ENCODE peak calls at places on chromosomes 5 and 9, in four cellular contexts. C is A549, M is GM12878, A is HepG2. L is an unnamed sample.

GRCh38 chr9:11973011-11973410 is 720.2 kb upstream of the TYRP1 start:
- DNase-seq in M (no peak), C (no peak), A (no peak), L (no peak)

GRCh38 chr9:124079176-124079925 is 67.8 kb downstream of the LHX2 start:
- DNase-seq in A (peak), M (no peak), C (no peak), L (no peak)

GRCh38 chr5:142981886-142982820 is 212.0 kb downstream of the ARHGAP26 start:
- DNase-seq in M (no peak), A (peak), C (no peak), L (no peak)

GRCh38 chr5:134647750-134648424 is 698 bp upstream of the SEC24A start:
- DNase-seq in C (no peak), M (peak), A (peak), L (no peak)

GRCh38 chr9:93945400-93946337 is 9.5 kb downstream of the BARX1 start:
- DNase-seq in M (no peak), C (no peak), A (no peak), L (no peak)

GRCh38 chr5:176542135-176542595 is 5.0 kb upstream of the RNF44 start:
- DNase-seq in A (no peak), M (no peak), C (no peak), L (peak)

GRCh38 chr9:16726023-16726422 is 144.4 kb downstream of the BNC2 start:
- DNase-seq in M (no peak), C (no peak), A (no peak), L (no peak)

GRCh38 chr9:7721291-7721690 is 78.3 kb downstream of the DMAC1 start:
- DNase-seq in M (no peak), C (no peak), A (no peak), L (no peak)

GRCh38 chr5:135208555-135209494 is 174.8 kb upstream of the PITX1 start:
- DNase-seq in M (no peak), A (peak), C (peak), L (no peak)

GRCh38 chr5:80705216-80705769 is 50.5 kb upstream of the DHFR start:
- DNase-seq in C (no peak), M (no peak), A (peak), L (no peak)

GRCh38 chr9:81823672-81824554 is 104.3 kb upstream of the SPATA31D4 start:
- DNase-seq in A (no peak), M (no peak), C (no peak), L (peak)

GRCh38 chr5:90017236-90017635 is 392.3 kb downstream of the CETN3 start:
- DNase-seq in C (no peak), A (no peak), M (no peak), L (no peak)

GRCh38 chr5:28729067-28729466 is 1690.7 kb upstream of the CDH9 start:
- DNase-seq in C (no peak), M (no peak), A (no peak), L (no peak)

GRCh38 chr5:36739751-36740221 is 133.4 kb downstream of the SLC1A3 start:
- DNase-seq in A (peak), C (peak), M (no peak), L (peak)

GRCh38 chr5:83348281-83348780 is 123.2 kb upstream of the VCAN start:
- DNase-seq in A (no peak), M (no peak), C (no peak), L (no peak)

GRCh38 chr9:37339945-37340344 is 82.6 kb upstream of the GRHPR start:
- DNase-seq in A (no peak), C (no peak), M (no peak), L (no peak)

GRCh38 chr5:157215826-157216167 is 35.2 kb downstream of the ITK start:
- DNase-seq in C (no peak), A (no peak), M (no peak), L (peak)

GRCh38 chr9:89892053-89892419 is 287.2 kb downstream of the GADD45G start:
- DNase-seq in A (no peak), C (no peak), M (no peak), L (no peak)

GRCh38 chr5:153573326-153574033 is 83.0 kb downstream of the GRIA1 start:
- DNase-seq in M (no peak), A (no peak), C (no peak), L (no peak)

GRCh38 chr5:58462154-58462553 is 2.3 kb upstream of the PLK2 start:
- DNase-seq in A (peak), C (peak), M (no peak), L (no peak)

GRCh38 chr5:143130891-143131290 is 272.6 kb downstream of the NR3C1 start:
- DNase-seq in C (no peak), M (no peak), A (no peak), L (no peak)

GRCh38 chr9:76634356-76635054 is 129.7 kb upstream of the PCA3 start:
- DNase-seq in C (no peak), M (no peak), A (peak), L (no peak)

GRCh38 chr5:1961952-1962595 is 79.3 kb upstream of the IRX4 start:
- DNase-seq in C (no peak), A (no peak), M (no peak), L (no peak)

GRCh38 chr5:55541056-55541635 is 6.4 kb upstream of the PLPP1 start:
- DNase-seq in A (no peak), C (no peak), M (no peak), L (no peak)

GRCh38 chr9:35746583-35746982 is 2.4 kb downstream of the GBA2 start:
- DNase-seq in M (no peak), A (peak), C (no peak), L (no peak)

GRCh38 chr5:74476197-74477081 is 164.1 kb downstream of the ENC1 start:
- DNase-seq in C (no peak), M (no peak), A (no peak), L (no peak)

GRCh38 chr9:104091708-104092107 is 2.4 kb upstream of the SMC2 start:
- DNase-seq in A (peak), M (no peak), C (no peak), L (no peak)

GRCh38 chr9:13948037-13948436 is 365.9 kb downstream of the NFIB start:
- DNase-seq in M (no peak), C (no peak), A (no peak), L (no peak)

GRCh38 chr5:113678924-113679575 is 165.6 kb downstream of the YTHDC2 start:
- DNase-seq in C (peak), A (peak), M (peak), L (peak)

GRCh38 chr5:129125819-129126218 is 31.3 kb downstream of the ISOC1 start:
- DNase-seq in M (peak), C (no peak), A (no peak), L (no peak)

GRCh38 chr5:178677429-178677828 is 50.6 kb upstream of the CLK4 start:
- DNase-seq in M (no peak), A (no peak), C (no peak), L (no peak)

GRCh38 chr9:14428781-14429230 is 114.9 kb upstream of the NFIB start:
- DNase-seq in A (peak), M (no peak), C (peak), L (peak)

GRCh38 chr9:73270967-73271722 is 119.5 kb downstream of the ANXA1 start:
- DNase-seq in A (peak), M (no peak), C (peak), L (no peak)

GRCh38 chr9:73152445-73152844 is 780 bp downstream of the ANXA1 start:
- DNase-seq in A (no peak), M (no peak), C (no peak), L (no peak)

GRCh38 chr5:138706655-138707480 is 46.4 kb upstream of the CTNNA1 start:
- DNase-seq in C (no peak), A (no peak), M (no peak), L (no peak)

GRCh38 chr5:176994460-176995121 is 12.0 kb downstream of the UIMC1 start:
- DNase-seq in M (peak), A (peak), C (no peak), L (peak)

GRCh38 chr5:149412783-149413476 is 33.8 kb upstream of the IL17B start:
- DNase-seq in C (no peak), A (no peak), M (no peak), L (no peak)

GRCh38 chr9:107425110-107426025 is 64.2 kb downstream of the KLF4 start:
- DNase-seq in M (no peak), C (peak), A (peak), L (peak)
- TF ChIP-seq POLR2AphosphoS2 in M (no peak), C (no peak), A (no peak), L (no peak)

DNA sequence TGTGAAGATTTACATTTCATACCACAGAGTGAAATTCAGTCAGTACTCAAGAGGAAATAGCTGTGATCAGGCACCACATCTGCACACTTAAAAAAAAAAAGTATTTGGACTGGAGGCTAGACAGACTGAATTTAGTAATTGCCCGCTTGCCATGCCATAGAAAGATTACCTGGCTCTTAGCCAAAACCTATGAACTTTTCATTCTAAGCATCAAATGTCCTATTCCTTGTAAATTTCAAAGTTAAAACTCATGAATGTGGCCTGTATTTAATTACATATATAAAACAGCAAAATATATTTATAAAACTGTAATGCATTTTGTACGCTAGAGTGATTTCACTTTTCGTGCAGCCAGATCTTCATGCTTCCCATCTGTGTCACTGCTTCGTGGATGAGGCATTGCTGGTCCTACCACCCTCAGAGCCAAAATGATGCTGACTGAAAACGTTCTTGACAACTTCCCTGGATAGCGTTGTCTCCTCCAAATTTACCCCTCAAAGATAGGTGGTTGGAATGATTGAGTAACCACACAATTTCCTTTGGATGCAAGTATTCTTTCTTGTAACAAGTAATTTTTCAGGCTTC is 447.9 kb upstream of the SGCD start:
- DNase-seq in A (no peak), C (no peak), M (no peak), L (no peak)
- TF ChIP-seq POLR2AphosphoS2 in A (no peak), C (no peak), M (no peak), L (no peak)

GRCh38 chr9:71812385-71812784 is 44.1 kb upstream of the CEMIP2 start:
- DNase-seq in C (no peak), A (no peak), M (no peak), L (no peak)
- TF ChIP-seq POLR2AphosphoS2 in C (no peak), A (no peak), M (no peak), L (no peak)

DNA sequence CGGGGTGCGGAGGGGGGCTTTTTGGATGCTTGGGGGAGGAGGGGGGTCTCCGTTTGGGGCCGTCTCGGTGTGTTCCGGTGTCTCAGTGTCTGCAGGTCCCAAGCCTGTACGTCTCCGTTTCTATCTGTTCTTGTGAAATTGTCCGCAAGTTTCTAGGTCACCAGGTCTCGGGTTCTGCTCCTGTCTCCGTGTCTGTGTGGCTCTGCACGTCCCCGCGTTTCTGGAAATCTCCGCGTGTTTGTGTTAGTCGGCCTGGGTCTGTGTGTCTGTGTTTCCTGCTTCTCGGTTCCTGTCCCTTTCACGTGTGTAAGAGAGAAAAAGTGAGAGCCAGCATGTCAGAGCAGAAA is 947 bp downstream of the COL27A1 start:
- DNase-seq in M (no peak), C (no peak), A (no peak), L (no peak)
- TF ChIP-seq POLR2AphosphoS2 in M (no peak), C (no peak), A (no peak), L (no peak)

GRCh38 chr9:34589371-34589655 is 211 bp downstream of the CNTFR start:
- DNase-seq in M (no peak), A (no peak), C (no peak), L (no peak)

GRCh38 chr9:34591091-34591910 is 1.8 kb upstream of the CNTFR start:
- DNase-seq in A (peak), M (no peak), C (peak), L (peak)

GRCh38 chr9:34588671-34589370 is 703 bp downstream of the CNTFR start:
- DNase-seq in A (no peak), M (no peak), C (no peak), L (no peak)

GRCh38 chr9:34590376-34591090 is 1.0 kb upstream of the CNTFR start:
- DNase-seq in C (no peak), A (no peak), M (no peak), L (peak)

GRCh38 chr9:34589656-34590375 is at the start of gene CNTFR:
- DNase-seq in A (no peak), C (no peak), M (no peak), L (peak)
- TF ChIP-seq POLR2AphosphoS2 in A (no peak), C (no peak), M (no peak), L (no peak)

DNA sequence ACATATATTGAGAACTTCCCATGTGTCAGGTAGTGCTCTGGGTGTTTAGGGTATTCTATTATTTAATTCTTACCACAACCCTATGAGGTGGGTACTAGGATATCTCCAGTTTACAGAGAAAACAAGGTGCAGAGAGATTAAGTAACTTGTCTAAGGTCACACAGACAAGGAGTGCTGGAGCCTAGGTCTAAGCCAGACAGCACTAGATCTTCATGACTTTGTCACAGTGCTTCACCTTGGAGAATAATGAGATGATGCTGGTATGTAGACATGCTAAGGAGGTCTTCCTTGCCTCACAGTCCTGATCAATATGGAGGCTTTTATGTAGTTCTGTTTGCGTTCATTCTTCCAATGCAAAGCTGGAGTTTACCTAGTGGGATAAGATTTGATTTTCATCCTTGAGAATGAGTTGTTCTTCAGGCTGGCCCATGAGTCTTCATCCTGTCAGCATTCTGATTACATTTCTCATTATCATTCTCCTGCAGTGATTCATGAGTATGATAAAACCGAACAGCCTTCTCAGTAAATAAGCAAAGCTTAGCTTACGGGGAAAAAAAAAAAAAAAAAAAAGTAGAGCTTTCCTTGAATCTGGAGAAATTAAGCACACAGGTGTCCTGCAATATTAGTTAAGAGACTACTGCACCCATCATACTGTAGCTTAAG is 176.3 kb downstream of the C9orf152 start:
- DNase-seq in A (no peak), M (no peak), C (peak), L (no peak)
- TF ChIP-seq POLR2AphosphoS2 in A (no peak), M (no peak), C (no peak), L (no peak)

GRCh38 chr5:160799160-160799559 is 52.9 kb downstream of the ATP10B start:
- DNase-seq in M (peak), A (no peak), C (no peak), L (no peak)
- TF ChIP-seq POLR2AphosphoS2 in M (no peak), A (no peak), C (no peak), L (no peak)

GRCh38 chr9:96057155-96057554 is 181.7 kb downstream of the ERCC6L2 start:
- DNase-seq in A (no peak), C (no peak), M (no peak), L (no peak)
- TF ChIP-seq POLR2AphosphoS2 in A (no peak), C (no peak), M (no peak), L (no peak)

GRCh38 chr5:137573376-137573775 is 74.2 kb upstream of the SPOCK1 start:
- DNase-seq in M (no peak), A (no peak), C (no peak), L (no peak)

GRCh38 chr5:137570070-137570469 is 70.9 kb upstream of the SPOCK1 start:
- DNase-seq in C (no peak), M (no peak), A (no peak), L (no peak)

GRCh38 chr5:137575847-137576246 is 76.7 kb upstream of the SPOCK1 start:
- DNase-seq in M (no peak), C (no peak), A (no peak), L (no peak)

GRCh38 chr5:137575211-137575610 is 76.1 kb upstream of the SPOCK1 start:
- DNase-seq in A (no peak), M (no peak), C (no peak), L (no peak)

DNA sequence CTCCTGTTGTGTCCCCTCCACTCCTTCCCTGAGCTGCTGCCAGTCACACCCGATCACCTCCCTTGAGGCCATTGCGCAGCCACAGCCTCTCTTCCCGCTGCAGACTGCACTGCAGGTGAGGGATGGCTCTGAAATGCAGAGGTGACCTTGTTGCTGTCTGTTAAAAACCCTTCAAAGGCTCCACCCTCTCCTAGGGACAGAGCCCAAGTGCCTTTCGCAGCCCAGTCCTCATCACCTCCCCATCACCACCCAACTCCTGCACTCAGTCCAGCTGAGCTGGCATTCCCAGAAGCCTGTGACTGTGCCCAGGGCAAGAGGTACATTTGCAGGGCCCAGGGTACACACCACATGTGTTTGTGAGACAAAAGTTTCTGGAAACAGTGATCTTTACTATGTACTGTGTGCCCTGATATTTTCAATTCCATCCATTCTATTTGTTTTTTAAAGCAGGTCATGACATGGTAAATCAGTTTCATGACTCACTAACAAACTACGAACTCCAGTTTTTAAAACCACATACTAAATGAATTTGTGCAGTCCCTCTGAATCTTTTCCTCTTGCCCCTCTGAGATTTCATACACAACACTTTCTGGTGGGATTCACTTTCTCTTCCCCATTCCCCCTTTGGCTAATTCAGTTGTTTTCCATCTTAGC is 73.0 kb upstream of the SPOCK1 start:
- DNase-seq in M (no peak), C (no peak), A (no peak), L (no peak)
- TF ChIP-seq POLR2AphosphoS2 in M (no peak), C (no peak), A (no peak), L (no peak)

GRCh38 chr5:96493189-96493790 is 60.2 kb upstream of the PCSK1 start:
- DNase-seq in M (no peak), C (no peak), A (no peak), L (no peak)

GRCh38 chr5:96487859-96488258 is 54.8 kb upstream of the PCSK1 start:
- DNase-seq in C (no peak), A (no peak), M (no peak), L (no peak)

GRCh38 chr5:96483878-96484277 is 50.8 kb upstream of the PCSK1 start:
- DNase-seq in C (no peak), M (no peak), A (peak), L (peak)

GRCh38 chr5:96492654-96493053 is 59.6 kb upstream of the PCSK1 start:
- DNase-seq in M (no peak), C (peak), A (no peak), L (no peak)

GRCh38 chr5:96489518-96489917 is 56.5 kb upstream of the PCSK1 start:
- DNase-seq in M (no peak), A (no peak), C (no peak), L (no peak)
- TF ChIP-seq POLR2AphosphoS2 in M (no peak), A (no peak), C (no peak), L (no peak)